ENCODE peak calls at places on chromosomes 1 and 21, in six cellular contexts. O, B, V, C, Z and P are unnamed samples.

GRCh38 chr1:234658143-234658542 is 48.2 kb upstream of the IRF2BP2 start:
- DNase-seq in V (peak), O (peak), Z (no peak), C (no peak), B (peak), P (no peak)

GRCh38 chr1:41662656-41663437 is 178.4 kb upstream of the EDN2 start:
- DNase-seq in V (no peak), B (peak), O (peak), C (no peak), Z (peak), P (no peak)

GRCh38 chr1:94281361-94282142 is 44.2 kb upstream of the ARHGAP29 start:
- DNase-seq in B (peak), Z (no peak), V (no peak), O (no peak), C (no peak), P (no peak)

GRCh38 chr1:221816899-221817298 is 75.0 kb upstream of the DUSP10 start:
- DNase-seq in Z (no peak), V (peak), C (no peak), B (peak), O (no peak), P (no peak)

GRCh38 chr1:201740609-201741231 is 88.2 kb upstream of the IPO9 start:
- DNase-seq in C (peak), O (no peak), V (no peak), Z (no peak), B (no peak), P (no peak)

GRCh38 chr1:23566304-23566703 is 7.0 kb upstream of the ID3 start:
- DNase-seq in O (no peak), B (no peak), C (no peak), V (no peak), Z (no peak), P (no peak)

GRCh38 chr1:193019442-193020026 is 39.6 kb downstream of the UCHL5 start:
- DNase-seq in C (peak), O (no peak), V (peak), B (peak), Z (peak), P (peak)

GRCh38 chr1:196933531-196934189 is 9.9 kb upstream of the CFHR2 start:
- DNase-seq in O (no peak), Z (no peak), V (no peak), C (no peak), B (no peak), P (no peak)

GRCh38 chr1:157968951-157969350 is 24.5 kb upstream of the KIRREL1 start:
- DNase-seq in C (no peak), V (peak), O (no peak), Z (no peak), B (peak), P (peak)

GRCh38 chr1:240295811-240296210 is 204.1 kb downstream of the FMN2 start:
- DNase-seq in C (peak), V (no peak), O (no peak), B (peak), Z (no peak), P (no peak)

GRCh38 chr1:194252189-194252588 is 1065.8 kb upstream of the B3GALT2 start:
- DNase-seq in Z (no peak), B (peak), V (peak), O (no peak), C (no peak), P (no peak)

GRCh38 chr1:200478239-200478623 is 68.4 kb upstream of the ZNF281 start:
- DNase-seq in V (no peak), Z (no peak), C (no peak), O (no peak), B (no peak), P (no peak)

GRCh38 chr21:32083175-32083574 is 195.7 kb downstream of the MIS18A start:
- DNase-seq in O (no peak), V (no peak), C (no peak), Z (no peak), B (peak), P (no peak)

GRCh38 chr1:5757177-5757820 is 234.9 kb downstream of the NPHP4 start:
- DNase-seq in B (no peak), Z (no peak), C (no peak), V (no peak), O (no peak), P (no peak)

GRCh38 chr1:46487818-46488218 is 1.8 kb upstream of the DMBX1 start:
- DNase-seq in O (no peak), B (no peak), C (no peak), Z (no peak), V (no peak), P (no peak)

GRCh38 chr1:7613106-7613850 is 157.8 kb upstream of the VAMP3 start:
- DNase-seq in Z (no peak), O (no peak), B (no peak), V (no peak), C (no peak), P (no peak)

GRCh38 chr1:25247024-25247828 is at the start of gene RSRP1:
- DNase-seq in V (peak), C (peak), Z (peak), B (peak), O (peak), P (peak)

GRCh38 chr1:17207966-17208418 is 3.1 kb downstream of the PADI1 start:
- DNase-seq in B (peak), V (no peak), Z (peak), O (no peak), C (no peak), P (peak)

GRCh38 chr1:1894354-1895049 is 3.6 kb upstream of the GNB1 start:
- DNase-seq in C (no peak), B (no peak), O (no peak), Z (no peak), V (no peak), P (no peak)

GRCh38 chr1:1004420-1004779 is 4.5 kb upstream of the HES4 start:
- DNase-seq in C (no peak), B (no peak), Z (no peak), O (peak), V (no peak), P (no peak)

GRCh38 chr1:228084797-228085196 is 2.3 kb downstream of the ARF1 start:
- DNase-seq in Z (no peak), B (no peak), V (no peak), C (no peak), O (no peak), P (no peak)

GRCh38 chr1:58293388-58293787 is 253.1 kb downstream of the OMA1 start:
- DNase-seq in C (no peak), O (no peak), V (no peak), Z (no peak), B (no peak), P (no peak)

GRCh38 chr21:15240846-15241245 is 176.0 kb upstream of the NRIP1 start:
- DNase-seq in O (no peak), V (no peak), Z (no peak), C (no peak), B (no peak), P (no peak)

DNA sequence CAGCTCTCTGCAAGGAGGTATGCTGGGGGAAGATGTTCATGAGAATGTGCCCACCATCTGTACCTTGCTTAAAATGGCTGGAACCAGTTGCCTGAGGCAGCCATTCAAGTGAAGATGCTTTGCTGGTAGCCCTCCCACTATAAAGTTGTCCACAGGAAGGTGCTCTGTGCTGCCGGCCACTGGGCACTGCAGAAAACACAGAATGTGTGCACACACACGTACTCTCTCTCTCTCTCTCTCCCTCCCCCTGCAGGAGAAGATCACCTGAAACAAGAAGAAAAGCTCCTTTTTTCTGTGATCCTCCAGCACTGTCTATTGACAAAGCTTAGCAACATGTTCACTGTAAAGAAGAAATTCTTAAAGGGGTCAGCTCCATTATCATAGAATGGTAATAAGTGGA is 134.8 kb downstream of the PIGK start:
- DNase-seq in O (no peak), Z (no peak), C (no peak), B (no peak), V (no peak), P (no peak)
- TF ChIP-seq CTCF in O (no peak), Z (no peak), C (no peak), B (no peak), V (no peak), P (no peak)

GRCh38 chr1:208997726-208998312 is 585.7 kb upstream of the CAMK1G start:
- DNase-seq in B (no peak), C (no peak), Z (no peak), O (no peak), V (no peak), P (no peak)
- TF ChIP-seq CTCF in B (peak), C (peak), Z (no peak), O (no peak), V (peak), P (peak)

DNA sequence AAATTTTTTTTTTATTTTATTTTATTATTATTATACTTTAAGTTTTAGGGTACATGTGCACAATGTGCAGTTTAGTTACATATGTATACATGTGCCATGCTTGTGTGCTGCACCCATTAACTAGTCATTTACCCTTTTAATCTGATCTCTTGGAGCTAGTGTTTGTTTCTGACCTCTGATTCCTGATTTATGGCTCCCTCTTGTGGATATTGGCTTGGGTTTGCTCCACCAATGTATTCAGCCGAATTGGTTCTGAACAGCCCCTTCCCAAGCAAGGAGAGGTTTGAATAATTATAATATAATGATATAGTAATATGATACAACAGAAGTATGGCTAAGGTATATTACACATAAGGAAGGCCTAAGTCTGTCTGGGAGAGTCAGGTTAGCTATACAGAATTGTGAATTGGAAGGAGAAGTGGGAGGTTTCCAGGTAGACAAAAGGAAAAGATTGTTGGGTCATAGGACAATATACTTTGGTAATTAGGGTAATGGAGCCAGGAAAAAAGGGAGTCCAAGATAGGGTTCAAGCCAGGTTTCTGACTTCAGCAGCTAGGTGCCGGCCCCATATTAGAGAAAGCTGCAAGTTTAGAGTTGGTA is 53.1 kb upstream of the HMCN1 start:
- DNase-seq in V (no peak), O (no peak), C (peak), Z (no peak), B (peak), P (peak)
- TF ChIP-seq CTCF in V (peak), O (peak), C (peak), Z (peak), B (peak), P (peak)

GRCh38 chr1:172724746-172725613 is 66.1 kb downstream of the FASLG start:
- DNase-seq in O (no peak), C (no peak), B (no peak), V (no peak), Z (no peak), P (no peak)

GRCh38 chr1:172727275-172727674 is 68.4 kb downstream of the FASLG start:
- DNase-seq in C (no peak), Z (no peak), B (no peak), O (no peak), V (no peak), P (no peak)

GRCh38 chr1:172723251-172723650 is 64.3 kb downstream of the FASLG start:
- DNase-seq in O (no peak), V (no peak), B (peak), C (no peak), Z (no peak), P (no peak)

GRCh38 chr1:172727956-172728603 is 69.2 kb downstream of the FASLG start:
- DNase-seq in C (peak), O (no peak), B (no peak), Z (peak), V (no peak), P (no peak)

GRCh38 chr1:172726740-172727139 is 67.8 kb downstream of the FASLG start:
- DNase-seq in O (no peak), Z (no peak), V (no peak), C (no peak), B (no peak), P (no peak)
- TF ChIP-seq CTCF in O (no peak), Z (no peak), V (no peak), C (no peak), B (no peak), P (no peak)

DNA sequence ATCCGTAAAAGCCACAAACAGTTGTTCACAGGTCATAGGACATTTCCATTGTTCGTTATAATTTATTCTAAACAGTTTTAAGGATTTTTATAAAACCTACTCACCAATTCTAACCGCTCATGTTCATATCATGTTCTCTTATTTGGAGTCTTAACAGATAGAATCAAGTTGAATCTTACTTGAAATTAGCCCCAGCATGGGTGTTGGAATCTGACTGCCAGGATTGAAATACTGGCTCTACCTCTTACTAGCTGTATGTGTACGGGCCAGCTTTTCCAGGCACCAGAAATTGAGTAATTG is 78.2 kb upstream of the GPR88 start:
- DNase-seq in Z (no peak), C (no peak), B (no peak), V (no peak), O (no peak), P (no peak)
- TF ChIP-seq CTCF in Z (no peak), C (no peak), B (no peak), V (no peak), O (no peak), P (no peak)

DNA sequence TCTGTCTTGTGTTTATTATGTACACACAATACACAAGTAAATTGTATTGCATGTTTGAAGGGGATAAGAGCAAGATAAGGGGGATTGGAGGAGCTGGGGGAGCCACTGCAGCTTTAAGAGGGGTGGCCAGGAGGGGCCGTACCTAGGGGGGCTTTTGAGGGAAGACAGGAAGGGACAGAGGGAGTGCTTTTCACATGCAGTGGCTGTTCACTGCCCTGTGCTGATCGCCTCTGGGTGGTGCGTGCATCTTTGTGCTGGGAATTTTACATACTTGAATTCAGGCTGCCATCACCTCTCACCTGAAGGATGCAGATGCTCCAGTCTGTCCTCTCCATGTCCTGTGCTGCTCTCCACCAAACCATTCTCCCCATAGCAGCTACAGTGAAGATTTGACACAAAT is 179.5 kb downstream of the PTPRU start:
- DNase-seq in B (no peak), Z (no peak), O (no peak), V (no peak), C (no peak), P (no peak)
- TF ChIP-seq CTCF in B (no peak), Z (no peak), O (no peak), V (no peak), C (peak), P (no peak)

DNA sequence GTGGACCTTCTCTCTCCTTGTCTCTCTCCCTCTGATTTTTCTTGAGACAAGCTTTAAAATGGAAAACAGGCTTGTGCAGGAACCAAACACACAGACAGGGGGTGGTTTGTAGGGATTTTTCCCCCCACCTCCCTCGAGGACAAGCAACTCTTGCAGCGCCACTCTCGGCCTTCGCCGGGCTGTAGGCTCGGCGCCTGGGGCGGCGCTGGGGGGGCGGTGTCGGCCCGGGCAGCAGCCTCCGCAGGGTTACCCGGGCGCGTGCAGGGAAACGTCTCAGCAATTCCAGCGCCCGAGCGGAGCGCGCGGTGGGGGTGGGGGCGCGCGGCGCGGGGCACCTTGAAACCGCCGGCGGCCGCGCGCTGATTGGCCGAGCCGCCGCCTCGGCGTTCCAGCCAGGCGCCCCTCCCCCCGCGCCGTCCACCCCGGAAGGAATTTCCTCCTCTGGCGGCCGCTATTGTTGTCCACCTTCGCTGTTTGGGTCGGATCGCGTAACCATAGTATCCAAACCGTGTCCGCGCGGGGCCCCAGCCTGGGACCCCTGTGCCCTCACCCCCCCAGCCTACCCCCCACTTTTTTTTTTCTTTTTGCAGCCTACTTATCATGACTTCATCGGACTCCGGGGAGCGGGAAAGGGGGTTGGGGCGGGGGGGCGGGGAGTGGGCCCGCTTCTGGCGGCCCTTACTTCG is 59.8 kb upstream of the ACOT11 start:
- DNase-seq in V (peak), Z (peak), B (peak), C (peak), O (peak), P (peak)
- TF ChIP-seq CTCF in V (peak), Z (no peak), B (no peak), C (no peak), O (no peak), P (no peak)